ENCODE peak calls at places on chromosome 6, in seven cellular contexts. L, H, X, G, Z, U and M are unnamed samples.

GRCh38 chr6:136244061-136244616 is 6.0 kb downstream of the MTFR2 start:
- DNase-seq in L (no peak), H (no peak), X (no peak), G (no peak), Z (no peak), U (no peak), M (no peak)

GRCh38 chr6:3518356-3518841 is 61.5 kb upstream of the SLC22A23 start:
- DNase-seq in L (peak; percentile 86), H (no peak), X (peak; percentile 91), G (no peak), Z (no peak), U (no peak), M (peak; percentile 52)

GRCh38 chr6:105941616-105942412 is 144.3 kb upstream of the PRDM1 start:
- DNase-seq in L (no peak), H (no peak), X (no peak), G (no peak), Z (no peak), U (no peak), M (no peak)

GRCh38 chr6:17741507-17741906 is 34.8 kb upstream of the NUP153 start:
- DNase-seq in L (no peak), H (no peak), X (peak; percentile 32), G (no peak), Z (no peak), U (no peak), M (no peak)

GRCh38 chr6:108353853-108354252 is 59.0 kb downstream of the AFG1L start:
- DNase-seq in L (peak; percentile 8), H (no peak), X (no peak), G (no peak), Z (no peak), U (no peak), M (no peak)

GRCh38 chr6:45494734-45495133 is 117.0 kb upstream of the SUPT3H start:
- DNase-seq in L (no peak), H (no peak), X (no peak), G (no peak), Z (no peak), U (no peak), M (no peak)

GRCh38 chr6:152094992-152095592 is 287.6 kb downstream of the ESR1 start:
- DNase-seq in L (peak; percentile 92), H (peak; percentile 13), X (peak; percentile 96), G (no peak), Z (no peak), U (peak; percentile 91), M (peak; percentile 70)

GRCh38 chr6:6315660-6316059 is 4.8 kb downstream of the F13A1 start:
- DNase-seq in L (peak; percentile 52), H (no peak), X (peak; percentile 31), G (no peak), Z (no peak), U (no peak), M (peak; percentile 45)

GRCh38 chr6:108009894-108010293 is 51.9 kb upstream of the SEC63 start:
- DNase-seq in L (no peak), H (no peak), X (peak; percentile 33), G (no peak), Z (no peak), U (no peak), M (no peak)